ENCODE peak calls at places on chromosomes 5 and 9, in five cellular contexts. One of them, this sample, is unnamed.

GRCh38 chr5:170809551-170809950 is 26.0 kb downstream of the GABRP start:
- DNase-seq in K562: peak
- DNase-seq in HepG2: no peak
- DNase-seq in H1: no peak
- DNase-seq in HCT116: peak
- DNase-seq in this sample: peak

GRCh38 chr9:32968101-32969011 is 33.1 kb downstream of the APTX start:
- DNase-seq in K562: peak
- DNase-seq in H1: peak
- DNase-seq in HCT116: peak
- DNase-seq in HepG2: peak
- DNase-seq in this sample: peak

GRCh38 chr9:37984672-37985611 is 81.0 kb upstream of the SLC25A51 start:
- DNase-seq in HepG2: no peak
- DNase-seq in HCT116: no peak
- DNase-seq in H1: no peak
- DNase-seq in K562: peak
- DNase-seq in this sample: no peak

GRCh38 chr5:42496397-42497156 is 73.3 kb downstream of the GHR start:
- DNase-seq in HCT116: no peak
- DNase-seq in HepG2: no peak
- DNase-seq in H1: no peak
- DNase-seq in K562: no peak
- DNase-seq in this sample: no peak

GRCh38 chr5:173050791-173051190 is 5.4 kb upstream of the CREBRF start:
- DNase-seq in K562: no peak
- DNase-seq in H1: no peak
- DNase-seq in HCT116: no peak
- DNase-seq in HepG2: no peak
- DNase-seq in this sample: no peak

GRCh38 chr5:154967419-154968024 is 26.6 kb downstream of the MRPL22 start:
- DNase-seq in H1: no peak
- DNase-seq in HepG2: no peak
- DNase-seq in K562: no peak
- DNase-seq in HCT116: no peak
- DNase-seq in this sample: peak

GRCh38 chr5:61330341-61330878 is 1.6 kb upstream of the ZSWIM6 start:
- DNase-seq in H1: peak
- DNase-seq in HepG2: peak
- DNase-seq in HCT116: no peak
- DNase-seq in K562: peak
- DNase-seq in this sample: peak

GRCh38 chr5:76299592-76299991 is 103.5 kb upstream of the IQGAP2 start:
- DNase-seq in K562: no peak
- DNase-seq in HepG2: no peak
- DNase-seq in H1: no peak
- DNase-seq in HCT116: no peak
- DNase-seq in this sample: no peak

GRCh38 chr5:17019324-17019723 is 83.2 kb upstream of the MYO10 start:
- DNase-seq in H1: no peak
- DNase-seq in K562: no peak
- DNase-seq in HepG2: no peak
- DNase-seq in HCT116: no peak
- DNase-seq in this sample: no peak

GRCh38 chr5:64742821-64743220 is 25.7 kb downstream of the SREK1IP1 start:
- DNase-seq in HCT116: no peak
- DNase-seq in K562: no peak
- DNase-seq in HepG2: no peak
- DNase-seq in H1: no peak
- DNase-seq in this sample: no peak

GRCh38 chr5:17163185-17163584 is 54.2 kb upstream of the BASP1 start:
- DNase-seq in HepG2: no peak
- DNase-seq in HCT116: no peak
- DNase-seq in K562: no peak
- DNase-seq in H1: no peak
- DNase-seq in this sample: no peak

GRCh38 chr5:106121972-106122605 is 1548.6 kb downstream of the EFNA5 start:
- DNase-seq in HepG2: no peak
- DNase-seq in H1: peak
- DNase-seq in K562: peak
- DNase-seq in HCT116: peak
- DNase-seq in this sample: no peak

GRCh38 chr5:34930527-34930844 is 1.1 kb downstream of the DNAJC21 start:
- DNase-seq in K562: no peak
- DNase-seq in H1: no peak
- DNase-seq in HCT116: no peak
- DNase-seq in HepG2: no peak
- DNase-seq in this sample: peak

GRCh38 chr5:174559141-174559540 is 165.2 kb upstream of the MSX2 start:
- DNase-seq in HCT116: no peak
- DNase-seq in HepG2: no peak
- DNase-seq in H1: no peak
- DNase-seq in K562: no peak
- DNase-seq in this sample: no peak

GRCh38 chr9:82781965-82782392 is 281.0 kb downstream of the RASEF start:
- DNase-seq in H1: no peak
- DNase-seq in HCT116: no peak
- DNase-seq in K562: no peak
- DNase-seq in HepG2: no peak
- DNase-seq in this sample: no peak

GRCh38 chr5:13234-13633 is 78.7 kb upstream of the PLEKHG4B start:
- DNase-seq in H1: no peak
- DNase-seq in HCT116: no peak
- DNase-seq in HepG2: no peak
- DNase-seq in K562: no peak
- DNase-seq in this sample: no peak

GRCh38 chr5:170591055-170591454 is 87.2 kb downstream of the KCNIP1 start:
- DNase-seq in HepG2: no peak
- DNase-seq in H1: no peak
- DNase-seq in K562: no peak
- DNase-seq in HCT116: no peak
- DNase-seq in this sample: no peak

GRCh38 chr9:105219291-105219805 is 25.1 kb upstream of the SLC44A1 start:
- DNase-seq in HepG2: no peak
- DNase-seq in HCT116: no peak
- DNase-seq in H1: no peak
- DNase-seq in K562: no peak
- DNase-seq in this sample: no peak

GRCh38 chr9:126952180-126952960 is 37.8 kb downstream of the RALGPS1 start:
- DNase-seq in HepG2: no peak
- DNase-seq in H1: no peak
- DNase-seq in HCT116: no peak
- DNase-seq in K562: no peak
- DNase-seq in this sample: no peak

GRCh38 chr9:17021379-17021970 is 113.4 kb upstream of the CNTLN start:
- DNase-seq in HepG2: no peak
- DNase-seq in H1: no peak
- DNase-seq in K562: no peak
- DNase-seq in HCT116: no peak
- DNase-seq in this sample: no peak

GRCh38 chr9:87184956-87185642 is 237.8 kb upstream of the GAS1 start:
- DNase-seq in K562: no peak
- DNase-seq in HepG2: no peak
- DNase-seq in HCT116: no peak
- DNase-seq in H1: no peak
- DNase-seq in this sample: no peak

GRCh38 chr5:28190011-28190410 is 1151.6 kb upstream of the CDH9 start:
- DNase-seq in K562: no peak
- DNase-seq in H1: no peak
- DNase-seq in HCT116: no peak
- DNase-seq in HepG2: no peak
- DNase-seq in this sample: no peak

GRCh38 chr9:136728548-136729123 is 14.1 kb downstream of the LCN10 start:
- DNase-seq in HCT116: no peak
- DNase-seq in H1: peak
- DNase-seq in K562: no peak
- DNase-seq in HepG2: no peak
- DNase-seq in this sample: peak

GRCh38 chr5:150589791-150590601 is 50.5 kb upstream of the SYNPO start:
- DNase-seq in H1: no peak
- DNase-seq in HCT116: no peak
- DNase-seq in HepG2: peak
- DNase-seq in K562: peak
- DNase-seq in this sample: peak

GRCh38 chr9:136082496-136083361 is 12.4 kb downstream of the NACC2 start:
- DNase-seq in HCT116: no peak
- DNase-seq in H1: no peak
- DNase-seq in HepG2: no peak
- DNase-seq in K562: no peak
- DNase-seq in this sample: no peak

GRCh38 chr5:91301459-91301858 is 81.7 kb downstream of the ARRDC3 start:
- DNase-seq in HCT116: no peak
- DNase-seq in H1: no peak
- DNase-seq in HepG2: no peak
- DNase-seq in K562: no peak
- DNase-seq in this sample: no peak

GRCh38 chr9:137924169-137924568 is 46.6 kb downstream of the CACNA1B start:
- DNase-seq in HCT116: no peak
- DNase-seq in HepG2: no peak
- DNase-seq in K562: no peak
- DNase-seq in H1: no peak
- DNase-seq in this sample: no peak

GRCh38 chr9:121592265-121592664 is 59.2 kb upstream of the DAB2IP start:
- DNase-seq in HCT116: no peak
- DNase-seq in HepG2: no peak
- DNase-seq in K562: no peak
- DNase-seq in H1: no peak
- DNase-seq in this sample: no peak

GRCh38 chr9:112765281-112765680 is 14.7 kb downstream of the SNX30 start:
- DNase-seq in HepG2: no peak
- DNase-seq in H1: no peak
- DNase-seq in K562: no peak
- DNase-seq in HCT116: no peak
- DNase-seq in this sample: no peak

GRCh38 chr5:137510671-137511070 is 11.5 kb upstream of the SPOCK1 start:
- DNase-seq in H1: no peak
- DNase-seq in HCT116: no peak
- DNase-seq in HepG2: no peak
- DNase-seq in K562: no peak
- DNase-seq in this sample: no peak
- TF ChIP-seq CTCF in H1: no peak
- TF ChIP-seq CTCF in HCT116: no peak
- TF ChIP-seq CTCF in HepG2: no peak
- TF ChIP-seq CTCF in K562: no peak
- TF ChIP-seq CTCF in this sample: no peak

GRCh38 chr9:131603711-131604439 is 58.6 kb downstream of the PRRT1B start:
- DNase-seq in HCT116: no peak
- DNase-seq in K562: no peak
- DNase-seq in HepG2: no peak
- DNase-seq in H1: no peak
- DNase-seq in this sample: no peak
- TF ChIP-seq MAX in HCT116: no peak
- TF ChIP-seq MAX in K562: no peak
- TF ChIP-seq MAX in HepG2: no peak
- TF ChIP-seq MAX in H1: no peak
- TF ChIP-seq MAX in this sample: no peak

GRCh38 chr9:89179920-89180667 is 1.5 kb upstream of the SHC3 start:
- DNase-seq in H1: peak
- DNase-seq in K562: peak
- DNase-seq in HepG2: peak
- DNase-seq in HCT116: peak
- DNase-seq in this sample: peak

GRCh38 chr9:89177021-89177400 is 1.6 kb downstream of the SHC3 start:
- DNase-seq in H1: no peak
- DNase-seq in HepG2: no peak
- DNase-seq in K562: no peak
- DNase-seq in HCT116: no peak
- DNase-seq in this sample: peak

GRCh38 chr9:89179535-89179919 is 909 bp upstream of the SHC3 start:
- DNase-seq in K562: no peak
- DNase-seq in HepG2: no peak
- DNase-seq in H1: no peak
- DNase-seq in HCT116: no peak
- DNase-seq in this sample: no peak

GRCh38 chr9:89177401-89178161 is 1.0 kb downstream of the SHC3 start:
- DNase-seq in H1: peak
- DNase-seq in HepG2: no peak
- DNase-seq in HCT116: no peak
- DNase-seq in K562: no peak
- DNase-seq in this sample: no peak

DNA sequence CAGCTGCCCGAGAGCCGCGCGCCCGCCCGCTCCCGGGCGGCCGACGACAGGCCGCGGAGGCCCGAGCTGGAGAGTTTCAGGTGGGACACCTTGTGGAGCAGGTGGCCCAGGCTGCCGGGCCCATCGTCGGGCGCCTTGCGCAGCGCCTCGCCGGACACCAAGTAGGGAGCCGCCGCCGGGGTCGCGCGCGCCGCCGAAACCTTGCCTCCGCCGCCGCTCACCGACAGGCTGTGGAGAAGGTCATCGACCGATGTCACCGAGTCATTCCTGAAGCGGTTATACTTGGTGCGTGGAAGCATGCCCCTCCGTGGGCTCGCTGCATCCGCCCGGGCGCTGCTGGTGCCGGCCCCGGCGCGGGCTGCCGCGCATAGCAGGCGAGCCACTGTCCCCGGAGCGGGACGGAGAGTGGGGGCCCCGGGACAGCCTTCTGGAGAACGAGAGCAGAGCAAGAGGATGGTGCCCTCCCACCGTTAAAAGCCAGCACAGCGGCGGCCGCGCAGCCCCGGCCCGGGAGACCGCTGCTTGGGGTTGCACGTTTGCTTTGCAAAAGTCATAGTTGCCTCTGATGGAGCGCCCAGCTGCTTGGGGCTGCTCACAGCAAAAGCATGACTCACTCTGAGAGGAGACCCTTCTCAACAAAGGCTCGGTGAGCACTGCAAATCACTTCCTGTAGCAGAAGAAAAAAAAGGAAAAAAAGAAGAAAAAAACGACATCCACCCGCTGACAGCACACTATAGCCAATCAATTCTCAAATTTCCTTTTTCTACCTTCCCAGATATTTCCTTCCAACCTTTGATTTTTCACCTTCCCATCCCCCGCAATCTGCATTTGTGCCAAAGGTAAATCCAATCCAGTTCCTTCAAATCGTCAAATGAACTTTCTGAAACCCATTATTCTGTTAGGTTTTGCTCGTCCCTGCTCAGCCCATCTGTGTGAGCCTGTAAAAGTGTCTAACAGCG is at the start of gene SHC3:
- DNase-seq in K562: no peak
- DNase-seq in H1: peak
- DNase-seq in HCT116: no peak
- DNase-seq in HepG2: no peak
- DNase-seq in this sample: peak
- TF ChIP-seq EZH2 in K562: no peak
- TF ChIP-seq EZH2 in H1: peak
- TF ChIP-seq EZH2 in HCT116: no peak
- TF ChIP-seq EZH2 in HepG2: no peak
- TF ChIP-seq EZH2 in this sample: no peak

GRCh38 chr5:4699592-4699991 is 440.5 kb upstream of the ADAMTS16 start:
- DNase-seq in HepG2: no peak
- DNase-seq in H1: no peak
- DNase-seq in K562: no peak
- DNase-seq in HCT116: no peak
- DNase-seq in this sample: no peak

GRCh38 chr5:4700886-4701285 is 439.2 kb upstream of the ADAMTS16 start:
- DNase-seq in HepG2: no peak
- DNase-seq in K562: no peak
- DNase-seq in HCT116: no peak
- DNase-seq in H1: no peak
- DNase-seq in this sample: no peak

GRCh38 chr5:4698596-4698995 is 441.5 kb upstream of the ADAMTS16 start:
- DNase-seq in K562: no peak
- DNase-seq in HepG2: no peak
- DNase-seq in H1: no peak
- DNase-seq in HCT116: no peak
- DNase-seq in this sample: no peak

GRCh38 chr5:4700082-4700481 is 440.0 kb upstream of the ADAMTS16 start:
- DNase-seq in HepG2: peak
- DNase-seq in K562: peak
- DNase-seq in H1: peak
- DNase-seq in HCT116: no peak
- DNase-seq in this sample: no peak
- TF ChIP-seq CTCF in HepG2: peak
- TF ChIP-seq CTCF in K562: peak
- TF ChIP-seq CTCF in H1: peak
- TF ChIP-seq CTCF in HCT116: no peak
- TF ChIP-seq CTCF in this sample: no peak